ENCODE peak calls at places on chromosomes 6 and 20, in five cellular contexts. K is T-cell; D is choroid plexus epithelial cell; B is bronchial epithelial cell; E is activated T-helper 1 cell treated with anti-CD3 and anti-CD28 coated beads, Interleukin-12 subunit alpha, Interleukin-12 subunit beta, Interleukin-2, Interleukin-4 antibody, amounts not matched to agents 30 ng/mL and 10 ng/mL and 1 ng/mL, durations not matched to agents 14 hours and 24 hours and 36 hours. S is an unnamed sample.

GRCh38 chr20:46464451-46464850 is 48.9 kb downstream of the ZNF334 start:
- DNase-seq in K (no peak), D (no peak), B (no peak), E (no peak), S (no peak)

GRCh38 chr6:16239798-16240123 is 1.4 kb downstream of the GMPR start:
- DNase-seq in K (no peak), D (no peak), B (no peak), E (no peak), S (no peak)

GRCh38 chr20:45630366-45630765 is 718 bp downstream of the WFDC9 start:
- DNase-seq in K (no peak), D (no peak), B (peak; percentile 8), E (no peak), S (no peak)

GRCh38 chr6:40307712-40308111 is 279.5 kb downstream of the LRFN2 start:
- DNase-seq in K (no peak), D (no peak), B (peak; percentile 44), E (no peak), S (peak; percentile 24)

GRCh38 chr6:25413506-25413905 is 134.3 kb downstream of the CARMIL1 start:
- DNase-seq in K (no peak), D (peak; percentile 41), B (no peak), E (no peak), S (no peak)

GRCh38 chr6:100803264-100803663 is 77.9 kb downstream of the ASCC3 start:
- DNase-seq in K (no peak), D (no peak), B (no peak), E (no peak), S (peak; percentile 3)

GRCh38 chr20:5402903-5403531 is 86.3 kb upstream of the PROKR2 start:
- DNase-seq in K (no peak), D (peak; percentile 63), B (peak; percentile 27), E (peak; percentile 1), S (no peak)

GRCh38 chr6:10383312-10384063 is 31.4 kb downstream of the TFAP2A start:
- DNase-seq in K (no peak), D (no peak), B (no peak), E (no peak), S (no peak)

GRCh38 chr6:73937805-73938204 is 241.8 kb downstream of the CD109 start:
- DNase-seq in K (no peak), D (no peak), B (no peak), E (no peak), S (no peak)

GRCh38 chr6:3797231-3798200 is 46.0 kb upstream of the PXDC1 start:
- DNase-seq in K (no peak), D (peak; percentile 88), B (peak; percentile 85), E (no peak), S (no peak)

GRCh38 chr6:27452496-27452897 is 20.4 kb downstream of the ZNF184 start:
- DNase-seq in K (no peak), D (peak; percentile 20), B (no peak), E (no peak), S (no peak)

GRCh38 chr6:53734473-53735299 is 60.1 kb upstream of the LRRC1 start:
- DNase-seq in K (no peak), D (peak; percentile 77), B (peak; percentile 96), E (peak; percentile 32), S (peak; percentile 82)

GRCh38 chr6:70166088-70166958 is 136.6 kb downstream of the COL9A1 start:
- DNase-seq in K (peak; percentile 3), D (peak; percentile 62), B (peak; percentile 12), E (no peak), S (no peak)

GRCh38 chr6:48150701-48151100 is 39.7 kb upstream of the PTCHD4 start:
- DNase-seq in K (no peak), D (no peak), B (no peak), E (no peak), S (no peak)

GRCh38 chr6:97361286-97361685 is 78.3 kb upstream of the MMS22L start:
- DNase-seq in K (no peak), D (peak; percentile 30), B (peak; percentile 25), E (no peak), S (no peak)

GRCh38 chr20:44248420-44248759 is 1.3 kb downstream of the GDAP1L1 start:
- DNase-seq in K (no peak), D (no peak), B (no peak), E (no peak), S (no peak)

GRCh38 chr6:30928677-30929076 is 3.3 kb downstream of the SFTA2 start:
- DNase-seq in K (no peak), D (no peak), B (no peak), E (no peak), S (no peak)

GRCh38 chr20:4471221-4471620 is 250.5 kb upstream of the PRND start:
- DNase-seq in K (no peak), D (no peak), B (no peak), E (no peak), S (no peak)

GRCh38 chr20:38604873-38605303 is 3.3 kb downstream of the ARHGAP40 start:
- DNase-seq in K (no peak), D (peak; percentile 61), B (peak; percentile 95), E (no peak), S (peak; percentile 57)

S was measured in epithelial cell of prostate.